ENCODE peak calls at places on chromosomes 11 and 22, in seven cellular contexts. K is adrenal gland, P is esophagus squamous epithelium, G is upper lobe of right lung, Q is endodermal cell, D is lung, Z is prostate gland. T is an unnamed sample. For H3K4me1, the result is how much of the 10 kb centered on the place peaks cover.

GRCh38 chr22:30305519-30305905 is 16.2 kb upstream of the CASTOR1 start:
- DNase-seq in Z (no peak), K (peak), D (no peak), P (no peak), G (peak), Q (no peak), T (no peak)

GRCh38 chr22:28909375-28909774 is 26.0 kb downstream of the ZNRF3 start:
- DNase-seq in D (no peak), Z (no peak), Q (no peak), P (no peak), K (no peak), G (no peak), T (no peak)

GRCh38 chr11:130212431-130212961 is 52.9 kb downstream of the ST14 start:
- DNase-seq in G (peak), Z (no peak), Q (peak), P (no peak), K (no peak), D (peak), T (no peak)

GRCh38 chr22:39282642-39283311 is 36.6 kb downstream of the RPL3 start:
- DNase-seq in Z (no peak), G (no peak), P (no peak), D (no peak), K (peak), Q (peak), T (no peak)

GRCh38 chr11:43944761-43945311 is 2.4 kb downstream of the C11orf96 start:
- DNase-seq in Z (peak), G (peak), P (no peak), K (peak), Q (peak), D (peak), T (peak)

GRCh38 chr11:14904745-14905103 is 12.7 kb upstream of the CYP2R1 start:
- DNase-seq in Q (peak), Z (peak), K (peak), G (peak), D (peak), P (peak), T (no peak)

GRCh38 chr22:41873391-41873790 is 40.5 kb downstream of the SREBF2 start:
- DNase-seq in P (no peak), G (no peak), Q (no peak), K (no peak), Z (no peak), D (no peak), T (no peak)

GRCh38 chr11:6818967-6819366 is 19.5 kb upstream of the OR6A2 start:
- DNase-seq in P (no peak), G (no peak), K (no peak), Q (no peak), D (no peak), Z (no peak), T (no peak)

GRCh38 chr22:47767403-47767802 is 1005.0 kb downstream of the TBC1D22A start:
- DNase-seq in Q (no peak), K (no peak), G (no peak), P (no peak), Z (no peak), D (no peak), T (peak)

GRCh38 chr11:36367806-36368680 is 72.0 kb downstream of the PRR5L start:
- DNase-seq in Z (no peak), K (no peak), D (no peak), G (no peak), Q (no peak), P (no peak), T (no peak)

GRCh38 chr11:8018742-8019631 is 31.9 kb downstream of the EIF3F start:
- DNase-seq in D (no peak), Q (peak), K (peak), G (peak), P (no peak), Z (peak), T (peak)

GRCh38 chr22:42673898-42674390 is 24.8 kb upstream of the CYB5R3 start:
- DNase-seq in D (no peak), G (no peak), Z (no peak), Q (no peak), K (peak), P (no peak), T (no peak)

GRCh38 chr22:20316844-20317401 is 2.9 kb downstream of the DGCR6L start:
- DNase-seq in P (no peak), Z (no peak), K (peak), D (peak), G (no peak), Q (peak), T (no peak)

GRCh38 chr22:46432164-46433068 is 96.9 kb downstream of the TRMU start:
- DNase-seq in Z (no peak), K (no peak), D (no peak), P (no peak), Q (no peak), G (no peak), T (no peak)

DNA sequence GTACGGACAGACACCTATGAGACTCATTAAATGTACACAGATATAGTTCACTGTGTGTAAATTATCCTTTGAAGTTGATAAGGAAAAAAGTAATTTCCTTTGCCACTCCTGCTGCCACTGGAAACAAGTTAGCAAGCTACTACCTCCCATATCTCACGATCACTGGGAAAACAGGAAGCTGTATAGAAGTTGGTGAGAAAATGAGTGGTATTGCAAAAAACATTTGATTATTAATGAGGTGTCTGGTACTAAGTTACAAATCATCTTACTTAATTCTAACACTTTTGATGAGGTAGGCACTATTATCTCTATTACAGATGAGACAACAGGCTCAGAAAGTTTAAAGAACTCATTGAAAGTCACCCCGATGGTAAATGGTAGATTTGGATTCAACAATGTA is 68.5 kb downstream of the GAB2 start:
- DNase-seq in D (no peak), K (no peak), P (no peak), Q (no peak), G (no peak), Z (no peak), T (no peak)
- H3K4me1 ChIP-seq in D (under half), K (under half), P (under half), Q (under half), G (under half), Z (under half), T (under half)

GRCh38 chr11:37525336-37525735 is 927.3 kb upstream of the RAG2 start:
- DNase-seq in K (no peak), D (no peak), G (no peak), Q (no peak), Z (no peak), P (no peak), T (no peak)
- TF ChIP-seq CTCF in K (peak), D (no peak), G (peak), Q (no peak), Z (no peak), P (no peak), T (peak)

DNA sequence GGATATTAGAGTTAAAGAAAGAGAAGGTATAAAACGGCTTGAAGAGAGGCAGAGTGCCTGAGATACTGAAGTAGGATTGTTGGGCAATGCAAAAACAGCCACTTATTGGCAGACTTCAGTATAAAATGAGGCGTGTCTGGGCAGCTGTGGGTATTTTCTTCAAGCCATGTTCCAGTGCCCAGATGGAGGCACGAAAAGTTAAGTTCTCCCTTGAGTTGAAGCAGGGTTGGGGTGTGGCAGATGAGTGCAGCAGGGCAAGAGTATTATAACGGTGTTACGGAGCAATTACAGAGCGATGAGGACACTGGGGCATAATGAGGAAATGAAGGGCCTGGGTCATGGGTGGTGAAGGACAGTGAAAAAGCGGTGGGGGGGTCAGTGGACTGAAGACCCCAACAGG is 73.7 kb upstream of the CREB3L1 start:
- DNase-seq in G (no peak), D (no peak), P (no peak), K (no peak), Q (no peak), Z (no peak), T (no peak)
- H3K4me1 ChIP-seq in G (under half), D (under half), P (under half), K (under half), Q (under half), Z (under half), T (under half)

GRCh38 chr11:126413843-126414405 is 58.4 kb downstream of the ST3GAL4 start:
- DNase-seq in P (no peak), K (no peak), Q (no peak), D (no peak), Z (no peak), G (no peak), T (no peak)

GRCh38 chr11:126414615-126415014 is 59.1 kb downstream of the ST3GAL4 start:
- DNase-seq in G (no peak), Z (no peak), P (no peak), K (no peak), Q (no peak), D (no peak), T (no peak)

GRCh38 chr11:126413426-126413825 is 57.9 kb downstream of the ST3GAL4 start:
- DNase-seq in Q (no peak), G (no peak), D (no peak), K (no peak), P (no peak), Z (no peak), T (no peak)

GRCh38 chr11:126410649-126411048 is 55.2 kb downstream of the ST3GAL4 start:
- DNase-seq in Z (no peak), P (no peak), G (no peak), D (peak), K (no peak), Q (no peak), T (no peak)

GRCh38 chr11:126411971-126412381 is 56.5 kb downstream of the ST3GAL4 start:
- DNase-seq in G (no peak), D (no peak), Z (no peak), P (no peak), K (no peak), Q (peak), T (no peak)
- TF ChIP-seq CTCF in G (peak), D (no peak), Z (no peak), P (no peak), K (no peak), Q (peak), T (no peak)

DNA sequence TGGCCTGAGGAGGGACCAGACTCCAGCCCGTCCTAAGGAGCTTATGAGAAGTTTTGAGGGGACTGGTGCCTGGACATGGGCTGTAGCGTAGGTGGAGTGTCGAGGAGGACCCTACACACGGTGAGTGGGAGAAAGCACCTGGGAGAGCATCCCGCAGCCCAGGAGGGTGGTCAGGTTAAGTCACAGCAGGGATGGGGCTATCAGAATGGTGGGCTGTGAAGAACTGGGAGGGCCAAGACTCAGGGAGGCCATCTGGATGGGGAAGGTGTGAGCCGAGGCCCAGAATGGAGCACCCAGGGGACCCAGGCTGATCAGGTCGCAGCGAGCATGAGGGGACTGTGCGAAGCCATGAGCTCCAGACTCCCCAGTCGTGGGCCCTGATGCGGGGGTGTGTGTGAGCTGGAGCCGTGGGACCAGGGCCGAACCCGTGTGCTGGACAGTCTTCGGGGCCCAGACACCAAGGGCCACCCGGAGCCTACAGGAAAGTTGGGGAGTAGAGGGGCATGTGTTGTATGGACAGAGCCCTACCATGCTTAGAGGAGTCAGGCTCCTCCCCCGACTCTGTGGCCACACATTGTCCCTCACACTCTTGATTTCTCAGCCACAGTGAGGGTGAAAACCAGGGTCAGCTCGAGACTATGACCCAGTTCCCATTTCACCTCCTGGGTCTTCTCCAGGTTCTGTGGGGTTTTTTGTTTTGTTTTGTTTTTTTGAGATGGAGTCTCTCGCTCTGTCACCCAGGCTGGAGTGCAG is 54.3 kb downstream of the BCR start:
- DNase-seq in D (no peak), P (no peak), Z (no peak), G (no peak), K (no peak), Q (no peak), T (no peak)
- H3K4me1 ChIP-seq in D (under half), P (under half), Z (under half), G (under half), K (under half), Q (half or more), T (under half)

DNA sequence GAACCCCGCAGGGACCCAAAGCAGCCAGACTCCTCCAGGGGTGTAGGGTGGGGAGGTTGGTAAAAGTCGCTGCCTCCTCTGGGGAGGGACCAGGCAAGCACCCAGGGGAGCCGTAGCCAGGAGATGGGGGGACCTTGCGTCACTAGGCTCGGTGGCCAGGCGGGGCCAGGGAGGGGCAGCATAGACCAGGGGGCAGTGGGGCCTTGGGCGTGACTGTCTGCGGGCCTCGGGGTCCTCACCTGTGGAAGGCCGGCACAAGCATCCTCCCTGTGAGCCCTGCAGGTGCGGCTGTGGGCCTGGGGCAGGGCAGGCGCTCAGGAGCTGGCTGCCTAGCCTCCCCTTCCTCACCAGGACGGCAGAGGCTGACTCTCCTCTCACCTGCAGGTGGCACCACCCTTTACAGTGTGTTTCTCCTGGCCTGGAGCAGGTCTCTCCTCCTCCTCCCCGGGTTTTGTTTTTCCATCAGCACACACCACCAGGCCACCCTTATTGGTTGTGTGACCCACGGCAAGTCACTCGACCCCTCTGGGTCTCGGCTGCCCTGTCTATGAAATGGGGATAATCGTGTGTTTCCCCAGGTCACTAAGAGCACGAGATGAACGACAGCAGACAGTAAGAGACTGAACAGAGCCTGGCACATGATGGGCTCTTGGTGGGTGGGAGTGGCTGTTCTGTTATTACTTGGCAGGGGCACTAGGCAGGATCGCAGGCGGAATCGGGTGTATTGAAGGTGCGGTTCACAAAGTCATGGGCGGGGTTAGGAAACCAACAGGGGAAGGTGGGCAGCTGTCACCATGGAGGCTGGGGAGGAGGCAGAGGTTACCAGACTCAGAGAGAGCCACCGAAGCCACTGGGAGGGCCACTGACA is 52.7 kb downstream of the FLRT1 start:
- DNase-seq in Z (peak), P (no peak), G (no peak), K (no peak), Q (peak), D (no peak), T (no peak)
- TF ChIP-seq CTCF in Z (peak), P (peak), G (peak), K (no peak), Q (peak), D (no peak), T (peak)

DNA sequence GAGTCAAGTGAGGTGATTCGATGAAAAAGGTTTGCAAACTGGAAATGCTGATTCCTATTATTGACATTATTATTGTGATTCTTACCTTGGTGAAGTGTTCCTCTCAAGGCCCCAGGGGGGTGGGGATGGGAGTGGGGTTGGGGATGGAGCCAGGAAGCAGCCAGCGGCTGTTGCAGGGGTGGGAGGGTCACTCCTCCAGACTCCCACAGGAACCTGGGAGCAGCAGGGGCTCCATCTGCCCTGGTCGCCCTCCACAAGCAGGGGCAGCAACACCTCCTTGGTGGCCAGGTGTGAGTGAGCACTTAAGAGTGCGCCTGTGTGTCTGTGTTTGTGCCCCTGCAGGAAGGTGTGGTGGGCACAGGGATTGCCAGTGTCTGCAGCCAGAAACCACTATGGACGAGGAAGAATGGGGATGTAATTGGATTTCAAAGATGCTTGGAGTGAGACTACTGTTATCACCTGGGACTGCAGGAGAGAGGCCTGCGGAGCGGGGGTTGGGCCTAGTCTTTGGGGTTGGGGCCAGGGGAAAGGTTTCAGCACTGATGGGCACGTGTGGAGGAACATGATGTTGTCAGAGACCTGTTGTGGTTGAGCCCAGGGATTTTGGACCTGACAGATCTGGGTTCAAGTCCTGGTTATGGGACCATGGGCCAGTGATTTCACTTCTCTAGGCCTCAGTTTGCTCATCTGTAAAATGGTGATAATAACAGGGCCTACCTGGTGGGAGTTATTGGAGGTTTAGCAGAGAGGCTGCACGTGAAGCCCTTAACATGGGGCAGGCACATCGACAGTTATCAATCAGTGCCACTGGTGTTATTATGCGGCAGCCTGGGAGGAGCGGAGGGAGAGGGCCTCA is 3.6 kb upstream of the TP53I11 start:
- DNase-seq in P (no peak), Z (no peak), D (no peak), K (no peak), G (no peak), Q (peak), T (no peak)
- H3K4me1 ChIP-seq in P (under half), Z (under half), D (under half), K (under half), G (under half), Q (under half), T (under half)

GRCh38 chr22:44085743-44086741 is 61.9 kb downstream of the PARVB start:
- DNase-seq in P (no peak), K (peak), Q (peak), G (peak), D (peak), Z (peak), T (peak)

GRCh38 chr22:44084044-44084772 is 60.1 kb downstream of the PARVB start:
- DNase-seq in D (no peak), Z (no peak), K (no peak), Q (no peak), G (no peak), P (no peak), T (no peak)

GRCh38 chr22:44086759-44087158 is 62.7 kb downstream of the PARVB start:
- DNase-seq in G (no peak), P (no peak), K (no peak), Q (no peak), D (no peak), Z (no peak), T (no peak)

GRCh38 chr22:44076825-44077224 is 52.7 kb downstream of the PARVB start:
- DNase-seq in D (no peak), Q (no peak), G (no peak), K (no peak), P (no peak), Z (no peak), T (no peak)

GRCh38 chr22:44080936-44081853 is 57.1 kb downstream of the PARVB start:
- DNase-seq in P (no peak), K (peak), Q (peak), Z (peak), G (peak), D (peak), T (peak)
- TF ChIP-seq CTCF in P (peak), K (peak), Q (peak), Z (peak), G (peak), D (peak), T (peak)

GRCh38 chr11:17163742-17164141 is 44.0 kb downstream of the PIK3C2A start:
- DNase-seq in D (no peak), K (no peak), G (no peak), Z (no peak), P (no peak), Q (no peak), T (no peak)
- H3K4me1 ChIP-seq in D (under half), K (under half), G (half or more), Z (under half), P (under half), Q (under half), T (under half)

GRCh38 chr22:35894464-35894878 is 134.2 kb downstream of the RBFOX2 start:
- DNase-seq in G (no peak), Z (no peak), P (no peak), K (no peak), D (no peak), Q (no peak), T (no peak)
- TF ChIP-seq CTCF in G (no peak), Z (no peak), P (no peak), K (no peak), D (no peak), Q (peak), T (no peak)